ENCODE peak calls at places on chromosomes 12 and 14, in six cellular contexts. E is sigmoid colon, Z is stomach, H is HCT116, B is K562, D is suprapubic skin. R is an unnamed sample.

GRCh38 chr12:120495189-120495722 is 657 bp upstream of the DYNLL1 start:
- DNase-seq in E (no peak), Z (no peak), H (no peak), B (peak), D (peak), R (no peak)

GRCh38 chr12:120720234-120720968 is 5.2 kb upstream of the ACADS start:
- DNase-seq in E (peak), Z (no peak), H (no peak), B (no peak), D (no peak), R (no peak)

GRCh38 chr14:55899531-55899930 is 218.7 kb upstream of the PELI2 start:
- DNase-seq in E (no peak), Z (no peak), H (no peak), B (no peak), D (no peak), R (no peak)

GRCh38 chr14:69877492-69877891 is 1.7 kb upstream of the SMOC1 start:
- DNase-seq in E (no peak), Z (no peak), H (peak), B (peak), D (no peak), R (no peak)

GRCh38 chr14:52072266-52072780 is 3.5 kb upstream of the NID2 start:
- DNase-seq in E (no peak), Z (no peak), H (no peak), B (no peak), D (no peak), R (no peak)

GRCh38 chr12:103780992-103781391 is 60.0 kb downstream of the NT5DC3 start:
- DNase-seq in E (no peak), Z (no peak), H (no peak), B (no peak), D (no peak), R (no peak)

GRCh38 chr12:121494093-121494787 is 86.6 kb downstream of the KDM2B start:
- DNase-seq in E (no peak), Z (peak), H (peak), B (peak), D (no peak), R (peak)

GRCh38 chr12:77108707-77109106 is 43.3 kb upstream of the E2F7 start:
- DNase-seq in E (no peak), Z (no peak), H (no peak), B (no peak), D (no peak), R (no peak)

GRCh38 chr12:46908936-46909635 is 83.3 kb upstream of the SLC38A4 start:
- DNase-seq in E (no peak), Z (no peak), H (no peak), B (no peak), D (no peak), R (no peak)

GRCh38 chr14:74507085-74507484 is 13.5 kb downstream of the ISCA2 start:
- DNase-seq in E (peak), Z (no peak), H (no peak), B (no peak), D (no peak), R (no peak)

GRCh38 chr12:92827836-92828431 is 101.2 kb downstream of the EEA1 start:
- DNase-seq in E (no peak), Z (no peak), H (peak), B (peak), D (no peak), R (peak)

GRCh38 chr12:78571953-78572352 is 292.6 kb upstream of the SYT1 start:
- DNase-seq in E (no peak), Z (no peak), H (no peak), B (no peak), D (no peak), R (no peak)

GRCh38 chr14:68939893-68940613 is 39.0 kb downstream of the ACTN1 start:
- DNase-seq in E (peak), Z (peak), H (no peak), B (no peak), D (no peak), R (no peak)

GRCh38 chr14:83463500-83464098 is 1929.9 kb upstream of the SEL1L start:
- DNase-seq in E (no peak), Z (peak), H (no peak), B (peak), D (no peak), R (no peak)

GRCh38 chr12:114238808-114239207 is 167.1 kb downstream of the TBX5 start:
- DNase-seq in E (no peak), Z (no peak), H (no peak), B (no peak), D (no peak), R (no peak)

GRCh38 chr14:43410631-43411030 is 1096.5 kb downstream of the FSCB start:
- DNase-seq in E (no peak), Z (no peak), H (no peak), B (no peak), D (no peak), R (no peak)

GRCh38 chr12:47885566-47885965 is 19.2 kb downstream of the VDR start:
- DNase-seq in E (no peak), Z (no peak), H (no peak), B (no peak), D (no peak), R (no peak)

GRCh38 chr14:58298880-58299664 is 717 bp downstream of the ARID4A start:
- DNase-seq in E (peak), Z (peak), H (no peak), B (peak), D (peak), R (peak)

GRCh38 chr12:116366456-116366776 is 88.9 kb upstream of the MED13L start:
- DNase-seq in E (peak), Z (peak), H (no peak), B (no peak), D (no peak), R (no peak)

GRCh38 chr12:67034110-67034879 is 234.9 kb upstream of the CAND1 start:
- DNase-seq in E (no peak), Z (peak), H (no peak), B (no peak), D (no peak), R (no peak)

GRCh38 chr12:92465786-92466185 is 237.0 kb upstream of the PLEKHG7 start:
- DNase-seq in E (no peak), Z (no peak), H (no peak), B (no peak), D (no peak), R (no peak)

GRCh38 chr12:124428136-124428791 is 133.4 kb downstream of the RFLNA start:
- DNase-seq in E (peak), Z (no peak), H (no peak), B (no peak), D (no peak), R (no peak)

GRCh38 chr14:35121887-35122695 is at the start of the genes PPP2R3C and PRORP:
- DNase-seq in E (peak), Z (peak), H (peak), B (peak), D (peak), R (peak)
- TF ChIP-seq POLR2A in E (peak), Z (no peak), H (peak), B (peak), D (no peak), R (peak)

GRCh38 chr12:64611430-64612286 is 1.4 kb downstream of the RASSF3 start:
- DNase-seq in E (peak), Z (peak), H (no peak), B (no peak), D (no peak), R (no peak)

GRCh38 chr12:64610092-64610659 is at the start of gene RASSF3:
- DNase-seq in E (peak), Z (peak), H (peak), B (peak), D (peak), R (peak)

GRCh38 chr12:64609543-64610091 is 678 bp upstream of the RASSF3 start:
- DNase-seq in E (no peak), Z (no peak), H (no peak), B (no peak), D (no peak), R (no peak)

GRCh38 chr12:64610660-64611429 is 550 bp downstream of the RASSF3 start:
- DNase-seq in E (peak), Z (peak), H (no peak), B (peak), D (peak), R (peak)

DNA sequence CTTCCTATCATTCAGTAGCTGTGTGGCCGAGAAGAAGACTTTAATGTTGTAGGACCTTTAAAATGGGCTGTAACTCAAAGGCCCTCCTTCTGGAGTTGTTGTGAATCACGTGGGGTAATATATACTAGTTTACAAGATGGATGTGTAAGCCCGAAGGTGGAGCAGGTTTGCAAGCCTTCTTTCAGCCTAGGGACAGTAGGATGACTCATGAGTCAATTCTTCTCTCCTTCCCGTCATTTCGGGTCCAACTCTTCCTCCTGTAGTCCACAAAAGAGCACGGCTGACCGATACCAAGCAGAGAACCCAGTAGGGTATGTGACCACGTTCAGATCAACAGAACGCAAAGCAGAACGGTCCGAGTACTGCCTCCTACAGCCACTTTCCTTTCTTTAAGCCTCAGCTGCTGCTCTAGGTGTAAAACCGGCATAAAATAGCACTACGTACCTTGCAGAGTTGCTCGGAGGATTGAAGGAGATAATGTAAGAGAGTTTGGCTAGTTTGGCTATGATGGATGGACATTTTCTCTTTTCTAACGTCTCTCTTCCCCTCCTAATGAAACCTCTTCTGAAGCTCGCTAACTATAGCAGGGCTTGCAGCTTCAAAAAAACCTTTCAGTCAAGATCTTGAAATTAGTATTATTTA is 1.3 kb upstream of the RASSF3 start:
- DNase-seq in E (no peak), Z (no peak), H (peak), B (peak), D (no peak), R (peak)
- TF ChIP-seq POLR2AphosphoS5 in E (no peak), Z (no peak), H (peak), B (peak), D (no peak), R (peak)

GRCh38 chr12:27969901-27970390 is 2.6 kb downstream of the PTHLH start:
- DNase-seq in E (peak), Z (peak), H (peak), B (peak), D (peak), R (peak)
- TF ChIP-seq POLR2A in E (no peak), Z (no peak), H (no peak), B (no peak), D (no peak), R (no peak)

DNA sequence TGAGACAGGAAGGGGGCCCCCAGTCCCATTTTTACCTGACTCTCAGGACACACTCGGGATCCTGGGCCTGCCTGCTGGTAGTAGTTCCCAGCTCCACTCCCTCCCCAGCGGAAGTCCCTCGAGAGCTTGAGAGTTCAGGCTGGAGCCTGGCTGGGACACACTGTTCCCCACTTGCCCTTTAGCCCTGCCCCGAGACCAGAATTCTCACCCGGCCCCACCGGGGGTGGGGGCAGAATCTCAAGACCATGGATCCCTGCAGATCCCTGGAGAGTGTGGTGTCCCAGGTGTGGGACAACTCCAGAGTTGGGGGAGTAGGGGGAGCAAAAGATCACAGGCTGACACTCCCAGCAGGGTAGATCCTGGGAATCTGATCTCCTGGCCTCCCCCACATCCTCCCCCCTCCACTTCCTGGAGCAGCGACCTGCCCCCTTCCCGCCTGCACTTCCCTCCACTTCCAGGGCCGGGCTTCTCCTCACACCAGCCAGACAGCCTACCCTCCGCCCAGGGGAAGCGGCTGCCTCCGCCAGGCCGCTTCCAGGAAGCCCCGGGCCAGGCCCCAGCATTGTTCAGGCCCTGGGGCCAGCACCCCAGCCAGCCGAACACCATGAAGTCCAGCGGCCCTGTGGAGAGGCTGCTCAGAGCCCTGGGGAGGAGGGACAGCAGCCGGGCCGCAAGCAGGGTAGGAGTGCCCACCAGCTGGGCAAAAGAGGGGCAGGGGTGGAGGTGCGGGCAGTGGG is at the start of gene TNS2:
- DNase-seq in E (peak), Z (peak), H (no peak), B (peak), D (peak), R (peak)
- TF ChIP-seq POLR2AphosphoS5 in E (peak), Z (peak), H (no peak), B (no peak), D (peak), R (no peak)

GRCh38 chr14:90383126-90383730 is 13.6 kb upstream of the CALM1 start:
- DNase-seq in E (peak), Z (peak), H (peak), B (peak), D (peak), R (peak)
- TF ChIP-seq POLR2A in E (peak), Z (no peak), H (peak), B (peak), D (peak), R (peak)

GRCh38 chr14:87264386-87264785 is 728.6 kb downstream of the GALC start:
- DNase-seq in E (no peak), Z (no peak), H (no peak), B (no peak), D (no peak), R (no peak)

GRCh38 chr14:87264796-87265195 is 728.2 kb downstream of the GALC start:
- DNase-seq in E (no peak), Z (no peak), H (no peak), B (no peak), D (no peak), R (no peak)

GRCh38 chr14:87260460-87260859 is 732.5 kb downstream of the GALC start:
- DNase-seq in E (no peak), Z (no peak), H (no peak), B (no peak), D (no peak), R (no peak)

DNA sequence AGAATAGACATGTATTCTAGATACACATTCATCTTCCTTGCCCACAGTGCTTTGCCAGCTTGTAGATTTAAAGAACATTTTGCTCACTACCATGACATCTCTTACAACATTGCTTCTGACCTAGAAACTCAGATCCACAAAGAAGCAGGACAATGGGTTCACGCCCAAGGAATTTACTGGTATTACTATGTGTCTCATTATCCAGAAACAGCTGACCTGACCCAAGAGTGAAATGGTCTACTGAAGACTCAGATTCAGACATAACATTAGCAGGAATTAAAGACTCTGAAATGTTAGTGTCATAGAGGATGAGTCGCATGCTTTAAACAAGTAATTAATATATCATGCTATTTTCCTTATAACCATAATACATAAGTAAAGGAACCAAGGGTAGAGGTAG is 731.4 kb downstream of the GALC start:
- DNase-seq in E (no peak), Z (no peak), H (no peak), B (no peak), D (no peak), R (no peak)
- TF ChIP-seq POLR2AphosphoS5 in E (no peak), Z (no peak), H (no peak), B (no peak), D (no peak), R (no peak)

DNA sequence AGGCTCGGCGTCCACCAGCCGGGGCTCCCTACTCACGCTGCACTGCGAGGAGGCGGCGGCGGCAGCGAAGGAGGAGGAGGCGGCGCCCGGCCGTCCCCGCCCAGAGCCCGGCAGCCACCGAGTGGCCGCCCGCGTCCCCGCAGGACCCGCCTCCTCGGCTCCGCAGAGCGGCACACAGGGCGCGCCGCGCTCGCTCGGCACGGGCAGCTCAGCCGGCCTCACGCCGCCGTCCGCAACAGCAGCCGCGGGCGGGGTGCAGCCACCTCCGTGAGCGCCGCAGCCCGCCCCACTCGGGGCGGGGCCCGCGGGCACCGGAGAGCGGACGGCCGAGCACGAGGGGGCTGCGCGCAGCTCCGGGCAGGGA is at the start of gene ATP2B1:
- DNase-seq in E (peak), Z (peak), H (peak), B (peak), D (peak), R (peak)
- TF ChIP-seq POLR2A in E (no peak), Z (no peak), H (no peak), B (no peak), D (peak), R (peak)

GRCh38 chr14:61545716-61546455 is 149.4 kb upstream of the HIF1A start:
- DNase-seq in E (no peak), Z (no peak), H (no peak), B (no peak), D (no peak), R (no peak)
- TF ChIP-seq POLR2AphosphoS5 in E (no peak), Z (no peak), H (no peak), B (no peak), D (no peak), R (no peak)

GRCh38 chr14:105092124-105092911 is 27.1 kb upstream of the GPR132 start:
- DNase-seq in E (peak), Z (peak), H (no peak), B (no peak), D (peak), R (no peak)

GRCh38 chr14:105089746-105090492 is 24.7 kb upstream of the GPR132 start:
- DNase-seq in E (peak), Z (no peak), H (no peak), B (no peak), D (peak), R (no peak)

GRCh38 chr14:105090493-105091334 is 25.5 kb upstream of the GPR132 start:
- DNase-seq in E (peak), Z (peak), H (peak), B (peak), D (peak), R (peak)

GRCh38 chr14:105092912-105093425 is 27.7 kb upstream of the GPR132 start:
- DNase-seq in E (peak), Z (peak), H (no peak), B (peak), D (peak), R (peak)

DNA sequence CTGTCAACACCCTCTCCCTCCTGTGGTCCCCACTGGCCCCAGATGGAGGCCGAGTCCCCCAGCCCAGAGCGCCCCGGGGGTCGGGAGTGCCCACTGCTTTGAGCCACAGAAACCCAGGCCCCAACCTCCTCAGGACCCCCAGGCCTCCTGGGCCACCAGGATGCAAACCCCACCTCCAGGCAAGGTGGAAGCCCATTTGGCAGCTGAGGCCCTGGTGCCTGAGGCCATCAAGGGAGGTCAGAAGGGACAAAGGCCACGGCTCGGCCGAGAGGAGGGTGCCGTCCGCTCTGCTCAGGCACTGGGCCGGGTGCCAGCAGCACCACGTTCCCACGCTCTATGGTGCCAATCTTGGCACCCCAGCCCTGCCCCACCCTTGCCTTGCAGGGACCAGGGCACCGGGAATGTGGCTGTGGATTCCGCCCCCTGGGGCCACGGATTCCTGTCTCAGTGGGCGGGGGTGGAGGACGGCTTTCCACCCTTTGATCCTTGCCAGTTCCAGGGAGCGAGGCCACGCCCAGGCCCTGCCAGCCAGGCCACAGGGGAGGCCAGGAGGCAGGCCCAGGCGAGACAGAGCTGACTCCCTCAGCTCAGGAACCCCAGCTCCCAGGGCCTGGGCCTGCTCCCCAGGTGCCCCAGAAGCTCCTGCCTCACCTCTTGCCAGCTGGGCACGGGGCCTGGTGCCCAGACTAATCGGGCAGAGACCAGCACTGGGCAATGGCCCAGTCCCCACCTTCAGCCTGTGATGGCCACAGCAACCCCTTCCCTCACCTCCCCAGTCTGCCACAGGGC is 26.3 kb upstream of the GPR132 start:
- DNase-seq in E (peak), Z (peak), H (peak), B (no peak), D (peak), R (no peak)
- TF ChIP-seq POLR2A in E (no peak), Z (no peak), H (no peak), B (no peak), D (no peak), R (no peak)